ENCODE peak calls at places on chromosomes 13 and 19, in nine cellular contexts. X is IMR-90, I is uterus, R is transverse colon, O is stomach, S is body of pancreas, N is thyroid gland, F is esophagus squamous epithelium, G is A549. K is an unnamed sample. For H3K4me1, the result is how much of the 10 kb centered on the place peaks cover.

GRCh38 chr19:2869618-2870017 is 2.5 kb downstream of the ZNF556 start:
- DNase-seq in X (no peak), I (no peak), R (no peak), O (no peak), S (no peak), N (no peak), F (no peak), G (no peak), K (no peak)

GRCh38 chr13:60009300-60010248 is 154.2 kb downstream of the DIAPH3 start:
- DNase-seq in X (no peak), I (no peak), R (peak), O (peak), S (peak), N (peak), F (no peak), G (peak), K (no peak)

GRCh38 chr13:50129923-50130685 is 114.9 kb downstream of the KCNRG start:
- DNase-seq in X (no peak), I (peak), R (peak), O (no peak), S (peak), N (no peak), F (no peak), G (peak), K (no peak)

GRCh38 chr19:3573162-3573857 is 566 bp downstream of the HMG20B start:
- DNase-seq in X (no peak), I (no peak), R (no peak), O (peak), S (peak), N (no peak), F (no peak), G (no peak), K (peak)

GRCh38 chr19:18110833-18111232 is 13.3 kb downstream of the MAST3 start:
- DNase-seq in X (no peak), I (no peak), R (peak), O (peak), S (peak), N (peak), F (no peak), G (no peak), K (no peak)

GRCh38 chr13:93227906-93228801 is 1.5 kb downstream of the GPC6 start:
- DNase-seq in X (peak), I (peak), R (peak), O (peak), S (peak), N (peak), F (no peak), G (peak), K (peak)

GRCh38 chr13:111344471-111345191 is 24.2 kb downstream of the TEX29 start:
- DNase-seq in X (peak), I (no peak), R (no peak), O (peak), S (peak), N (peak), F (no peak), G (peak), K (no peak)

GRCh38 chr19:47111081-47111589 is 2.4 kb downstream of the ZC3H4 start:
- DNase-seq in X (no peak), I (no peak), R (peak), O (peak), S (peak), N (peak), F (no peak), G (no peak), K (peak)

GRCh38 chr19:13051581-13052165 is 51.0 kb downstream of the LYL1 start:
- DNase-seq in X (peak), I (peak), R (peak), O (peak), S (peak), N (peak), F (no peak), G (peak), K (no peak)

GRCh38 chr13:34340534-34340933 is 522.6 kb downstream of the RFC3 start:
- DNase-seq in X (no peak), I (no peak), R (no peak), O (peak), S (no peak), N (no peak), F (no peak), G (peak), K (no peak)

GRCh38 chr13:114104626-114105350 is 27.6 kb downstream of the RASA3 start:
- DNase-seq in X (no peak), I (peak), R (peak), O (no peak), S (no peak), N (no peak), F (no peak), G (no peak), K (peak)

GRCh38 chr13:94210826-94211225 is 268.7 kb downstream of the DCT start:
- DNase-seq in X (no peak), I (no peak), R (no peak), O (no peak), S (no peak), N (no peak), F (no peak), G (no peak), K (no peak)

GRCh38 chr19:31285744-31286143 is 63.5 kb downstream of the TSHZ3 start:
- DNase-seq in X (peak), I (no peak), R (no peak), O (no peak), S (no peak), N (peak), F (no peak), G (no peak), K (no peak)

GRCh38 chr19:2087621-2088100 is 8.5 kb downstream of the MOB3A start:
- DNase-seq in X (no peak), I (no peak), R (peak), O (no peak), S (no peak), N (no peak), F (no peak), G (no peak), K (no peak)

GRCh38 chr19:47713046-47714021 is at the start of gene EHD2:
- DNase-seq in X (peak), I (peak), R (peak), O (peak), S (peak), N (peak), F (no peak), G (peak), K (peak)

GRCh38 chr13:111204438-111205177 is 89.5 kb downstream of the ARHGEF7 start:
- DNase-seq in X (peak), I (peak), R (no peak), O (no peak), S (peak), N (peak), F (no peak), G (no peak), K (no peak)

GRCh38 chr13:27921421-27921960 is 1.7 kb downstream of the PDX1 start:
- DNase-seq in X (no peak), I (no peak), R (no peak), O (no peak), S (no peak), N (no peak), F (no peak), G (no peak), K (no peak)

GRCh38 chr19:5850743-5851293 is 431 bp downstream of the FUT3 start:
- DNase-seq in X (peak), I (peak), R (peak), O (peak), S (peak), N (peak), F (no peak), G (no peak), K (peak)

GRCh38 chr13:65990684-65991083 is 1239.5 kb downstream of the PCDH9 start:
- DNase-seq in X (no peak), I (no peak), R (no peak), O (no peak), S (no peak), N (no peak), F (no peak), G (no peak), K (no peak)

GRCh38 chr19:13132471-13133166 is 14.6 kb downstream of the NACC1 start:
- DNase-seq in X (peak), I (no peak), R (no peak), O (no peak), S (no peak), N (peak), F (no peak), G (no peak), K (no peak)

GRCh38 chr19:46080561-46080960 is 39.8 kb upstream of the IGFL4 start:
- DNase-seq in X (peak), I (peak), R (no peak), O (no peak), S (peak), N (no peak), F (no peak), G (peak), K (no peak)

GRCh38 chr19:40411958-40412499 is 1.1 kb downstream of the PRX start:
- DNase-seq in X (no peak), I (no peak), R (no peak), O (no peak), S (no peak), N (no peak), F (no peak), G (no peak), K (no peak)

GRCh38 chr19:40410030-40410389 is 3.2 kb downstream of the PRX start:
- DNase-seq in X (no peak), I (no peak), R (no peak), O (no peak), S (no peak), N (no peak), F (no peak), G (no peak), K (no peak)

GRCh38 chr19:40413291-40413994 is at the start of gene PRX:
- DNase-seq in X (no peak), I (no peak), R (no peak), O (no peak), S (no peak), N (no peak), F (no peak), G (no peak), K (no peak)

GRCh38 chr19:40412866-40413265 is 312 bp downstream of the PRX start:
- DNase-seq in X (no peak), I (no peak), R (no peak), O (no peak), S (no peak), N (no peak), F (no peak), G (no peak), K (no peak)

GRCh38 chr19:40411125-40411842 is 1.9 kb downstream of the PRX start:
- DNase-seq in X (no peak), I (no peak), R (peak), O (no peak), S (no peak), N (peak), F (no peak), G (no peak), K (no peak)
- TF ChIP-seq POLR2A in X (no peak), I (no peak), R (no peak), O (no peak), S (no peak), N (no peak), F (no peak), G (no peak), K (no peak)

GRCh38 chr19:15381864-15382263 is 2.3 kb upstream of the AKAP8 start:
- DNase-seq in X (no peak), I (no peak), R (no peak), O (no peak), S (no peak), N (no peak), F (no peak), G (no peak), K (no peak)

GRCh38 chr19:15381429-15381828 is 1.8 kb upstream of the AKAP8 start:
- DNase-seq in X (no peak), I (no peak), R (no peak), O (no peak), S (no peak), N (no peak), F (no peak), G (no peak), K (no peak)

GRCh38 chr19:15379083-15379995 is at the start of gene AKAP8:
- DNase-seq in X (peak), I (peak), R (peak), O (peak), S (peak), N (peak), F (peak), G (peak), K (peak)

GRCh38 chr19:15379996-15380647 is 535 bp upstream of the AKAP8 start:
- DNase-seq in X (peak), I (no peak), R (peak), O (peak), S (peak), N (peak), F (no peak), G (peak), K (no peak)

DNA sequence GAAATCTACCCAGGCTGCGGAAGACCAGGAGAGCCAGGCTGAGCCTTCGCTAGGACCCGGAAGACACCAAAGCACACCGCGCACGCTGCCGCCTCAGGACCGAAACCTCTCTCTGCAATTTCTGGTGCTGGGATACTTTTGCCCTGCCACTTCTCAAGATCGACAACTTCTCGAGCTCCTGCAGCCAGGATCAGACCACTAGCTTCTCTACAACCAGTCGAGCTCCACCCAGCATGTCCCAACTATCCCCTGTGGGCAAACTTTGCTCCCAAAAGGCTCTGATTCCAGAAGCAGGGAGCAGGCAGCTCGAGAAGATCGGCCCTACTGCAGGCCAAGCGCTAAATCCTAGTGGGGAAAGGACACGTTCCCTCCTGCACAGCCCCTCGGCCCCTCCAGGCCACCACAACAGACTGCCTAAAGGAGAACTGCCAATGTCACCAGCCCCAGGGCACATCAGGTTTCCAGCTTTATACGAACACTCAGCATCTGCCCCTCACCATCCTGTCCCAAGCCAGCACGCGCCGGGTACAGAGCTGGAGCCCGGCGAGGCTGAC is 981 bp downstream of the AKAP8 start:
- DNase-seq in X (peak), I (no peak), R (peak), O (peak), S (peak), N (peak), F (no peak), G (peak), K (peak)
- H3K4me1 ChIP-seq in X (under half), I (under half), R (under half), O (half or more), S (under half), N (under half), F (under half), G (under half), K (under half)

GRCh38 chr19:39141929-39142328 is 16.3 kb downstream of the PAK4 start:
- DNase-seq in X (no peak), I (no peak), R (no peak), O (no peak), S (no peak), N (no peak), F (no peak), G (no peak), K (no peak)

GRCh38 chr19:39140594-39140993 is 15.0 kb downstream of the PAK4 start:
- DNase-seq in X (no peak), I (no peak), R (no peak), O (no peak), S (no peak), N (no peak), F (no peak), G (no peak), K (no peak)

GRCh38 chr19:39138221-39139211 is 12.9 kb downstream of the PAK4 start:
- DNase-seq in X (no peak), I (no peak), R (no peak), O (no peak), S (peak), N (no peak), F (no peak), G (no peak), K (no peak)

GRCh38 chr19:39140195-39140516 is 14.6 kb downstream of the PAK4 start:
- DNase-seq in X (no peak), I (no peak), R (no peak), O (no peak), S (no peak), N (no peak), F (no peak), G (no peak), K (no peak)

GRCh38 chr19:39139305-39140194 is 14.0 kb downstream of the PAK4 start:
- DNase-seq in X (no peak), I (no peak), R (no peak), O (no peak), S (no peak), N (no peak), F (no peak), G (no peak), K (no peak)
- TF ChIP-seq CTCF in X (no peak), I (no peak), R (no peak), O (no peak), S (no peak), N (no peak), F (no peak), G (no peak), K (no peak)

GRCh38 chr19:43798546-43799409 is 3.5 kb downstream of the LYPD5 start:
- DNase-seq in X (no peak), I (no peak), R (peak), O (peak), S (peak), N (peak), F (no peak), G (peak), K (no peak)
- TF ChIP-seq POLR2A in X (no peak), I (no peak), R (peak), O (no peak), S (no peak), N (no peak), F (peak), G (no peak), K (no peak)

GRCh38 chr13:97116754-97117153 is 105.4 kb upstream of the MBNL2 start:
- DNase-seq in X (peak), I (no peak), R (no peak), O (no peak), S (no peak), N (peak), F (no peak), G (no peak), K (no peak)

GRCh38 chr13:97119899-97120745 is 102.0 kb upstream of the MBNL2 start:
- DNase-seq in X (peak), I (no peak), R (no peak), O (no peak), S (no peak), N (no peak), F (no peak), G (no peak), K (no peak)

GRCh38 chr13:97120976-97121375 is 101.2 kb upstream of the MBNL2 start:
- DNase-seq in X (no peak), I (no peak), R (no peak), O (no peak), S (no peak), N (no peak), F (no peak), G (no peak), K (no peak)

GRCh38 chr13:97114696-97115095 is 107.4 kb upstream of the MBNL2 start:
- DNase-seq in X (no peak), I (no peak), R (no peak), O (no peak), S (no peak), N (no peak), F (no peak), G (no peak), K (no peak)

DNA sequence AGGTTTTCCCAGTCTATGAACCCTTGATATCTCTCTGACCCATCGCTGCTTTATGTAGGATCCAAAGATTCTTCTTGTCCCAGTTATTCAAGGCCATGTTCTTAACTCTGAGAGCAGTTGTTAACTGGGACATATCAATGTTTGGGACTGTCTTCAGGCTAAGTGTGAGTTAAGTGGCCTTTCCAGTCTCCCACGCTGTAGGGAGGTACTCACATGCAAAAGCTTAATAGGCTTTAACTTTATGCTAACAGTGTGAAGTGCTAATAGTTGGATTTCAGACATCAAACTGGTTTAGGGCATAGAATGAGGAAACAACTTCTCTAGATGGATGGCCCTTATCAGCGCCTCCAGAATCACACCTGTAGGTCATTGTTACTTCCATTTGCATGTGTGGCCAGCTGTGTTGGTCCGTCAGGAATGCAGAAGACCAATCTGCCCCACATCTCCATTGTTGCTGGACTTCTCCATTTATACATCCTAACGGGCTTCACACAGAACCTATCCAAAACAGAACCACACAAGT is 104.7 kb upstream of the MBNL2 start:
- DNase-seq in X (no peak), I (no peak), R (no peak), O (no peak), S (no peak), N (no peak), F (no peak), G (no peak), K (no peak)
- H3K4me1 ChIP-seq in X (under half), I (under half), R (under half), O (half or more), S (under half), N (under half), F (under half), G (half or more), K (under half)

GRCh38 chr13:112874751-112875300 is 94.2 kb upstream of the MCF2L start:
- DNase-seq in X (no peak), I (no peak), R (no peak), O (no peak), S (no peak), N (no peak), F (no peak), G (no peak), K (peak)
- TF ChIP-seq CTCF in X (no peak), I (no peak), R (peak), O (no peak), S (no peak), N (no peak), F (no peak), G (no peak), K (no peak)